ENCODE peak calls at places on chromosomes 1 and 21, in ten cellular contexts. O, J, F, N, C, G, E, B, L and Y are unnamed samples.
A peak's percentile ranks its signal among the peaks of the same experiment; 100 is the strongest.

GRCh38 chr1:202861420-202862121 is 27.4 kb downstream of the RABIF start:
- DNase-seq in O (peak; percentile 95), J (peak; percentile 92), F (peak; percentile 97), N (peak; percentile 86), C (peak; percentile 90), G (peak; percentile 94), E (peak; percentile 87), B (peak; percentile 98), L (peak; percentile 95), Y (peak; percentile 86)

GRCh38 chr1:237851209-237851845 is 39.4 kb downstream of the ZP4 start:
- DNase-seq in O (no peak), J (peak; percentile 14), F (no peak), N (peak; percentile 35), C (no peak), G (no peak), E (no peak), B (peak; percentile 91), L (peak; percentile 37), Y (peak; percentile 53)

GRCh38 chr1:181659348-181659957 is 176.1 kb downstream of the CACNA1E start:
- DNase-seq in O (no peak), J (no peak), F (no peak), N (no peak), C (no peak), G (no peak), E (no peak), B (peak; percentile 23), L (no peak), Y (no peak)

GRCh38 chr1:86100401-86100800 is 56.2 kb downstream of the COL24A1 start:
- DNase-seq in O (no peak), J (no peak), F (no peak), N (no peak), C (no peak), G (no peak), E (no peak), B (peak; percentile 55), L (no peak), Y (no peak)

GRCh38 chr21:42468511-42469131 is 27.4 kb downstream of the RSPH1 start:
- DNase-seq in O (peak; percentile 12), J (no peak), F (no peak), N (no peak), C (no peak), G (no peak), E (no peak), B (no peak), L (no peak), Y (no peak)

GRCh38 chr21:29056005-29056404 is 17.4 kb downstream of the CCT8 start:
- DNase-seq in O (no peak), J (no peak), F (no peak), N (peak; percentile 20), C (no peak), G (no peak), E (no peak), B (no peak), L (no peak), Y (no peak)

GRCh38 chr1:60280256-60280655 is 206.7 kb upstream of the C1orf87 start:
- DNase-seq in O (no peak), J (no peak), F (peak; percentile 32), N (no peak), C (no peak), G (no peak), E (peak; percentile 14), B (no peak), L (peak; percentile 18), Y (no peak)

GRCh38 chr1:25890249-25891034 is 14.9 kb upstream of the PAQR7 start:
- DNase-seq in O (no peak), J (peak; percentile 66), F (peak; percentile 91), N (peak; percentile 58), C (peak; percentile 64), G (no peak), E (peak; percentile 72), B (no peak), L (peak; percentile 72), Y (peak; percentile 87)

GRCh38 chr1:18211764-18212163 is 104.2 kb downstream of the IGSF21 start:
- DNase-seq in O (no peak), J (no peak), F (peak; percentile 22), N (no peak), C (no peak), G (no peak), E (no peak), B (no peak), L (no peak), Y (no peak)

GRCh38 chr1:36365310-36365895 is 20.3 kb downstream of the STK40 start:
- DNase-seq in O (no peak), J (no peak), F (no peak), N (peak; percentile 67), C (no peak), G (peak; percentile 48), E (no peak), B (no peak), L (no peak), Y (no peak)

GRCh38 chr1:172431721-172432192 is 11.3 kb downstream of the C1orf105 start:
- DNase-seq in O (no peak), J (no peak), F (peak; percentile 78), N (no peak), C (no peak), G (no peak), E (peak; percentile 79), B (peak; percentile 22), L (peak; percentile 81), Y (peak; percentile 30)

DNA sequence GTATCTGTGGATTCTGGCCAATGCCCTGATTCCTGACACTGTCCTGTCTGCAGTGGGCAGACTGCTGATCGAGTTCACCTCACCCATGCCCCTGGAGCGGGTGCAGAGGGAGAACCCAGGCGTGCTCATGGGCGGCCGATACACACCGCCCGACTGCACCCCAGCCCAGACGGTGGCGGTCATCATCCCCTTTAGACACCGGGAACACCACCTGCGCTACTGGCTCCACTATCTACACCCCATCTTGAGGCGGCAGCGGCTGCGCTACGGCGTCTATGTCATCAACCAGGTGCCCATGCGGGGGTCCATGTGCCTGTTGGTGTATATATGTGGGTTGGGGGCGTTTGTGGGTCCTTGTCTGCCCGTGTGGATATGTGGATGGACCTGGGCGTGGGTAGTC is 2.6 kb downstream of the B4GALT2 start:
- DNase-seq in O (no peak), J (no peak), F (no peak), N (no peak), C (no peak), G (no peak), E (no peak), B (no peak), L (no peak), Y (no peak)
- H3K4me1 ChIP-seq in O (peaks cover 36% of the 10 kb centered on the region), J (peaks cover 35% of the 10 kb centered on the region), F (peaks cover 18% of the 10 kb centered on the region), N (peaks cover 24% of the 10 kb centered on the region), C (peaks cover 9% of the 10 kb centered on the region), G (peaks cover 27% of the 10 kb centered on the region), E (no peaks in the 10 kb centered on the region), B (peaks cover 10% of the 10 kb centered on the region), L (peaks cover 25% of the 10 kb centered on the region), Y (peaks cover 7% of the 10 kb centered on the region)

DNA sequence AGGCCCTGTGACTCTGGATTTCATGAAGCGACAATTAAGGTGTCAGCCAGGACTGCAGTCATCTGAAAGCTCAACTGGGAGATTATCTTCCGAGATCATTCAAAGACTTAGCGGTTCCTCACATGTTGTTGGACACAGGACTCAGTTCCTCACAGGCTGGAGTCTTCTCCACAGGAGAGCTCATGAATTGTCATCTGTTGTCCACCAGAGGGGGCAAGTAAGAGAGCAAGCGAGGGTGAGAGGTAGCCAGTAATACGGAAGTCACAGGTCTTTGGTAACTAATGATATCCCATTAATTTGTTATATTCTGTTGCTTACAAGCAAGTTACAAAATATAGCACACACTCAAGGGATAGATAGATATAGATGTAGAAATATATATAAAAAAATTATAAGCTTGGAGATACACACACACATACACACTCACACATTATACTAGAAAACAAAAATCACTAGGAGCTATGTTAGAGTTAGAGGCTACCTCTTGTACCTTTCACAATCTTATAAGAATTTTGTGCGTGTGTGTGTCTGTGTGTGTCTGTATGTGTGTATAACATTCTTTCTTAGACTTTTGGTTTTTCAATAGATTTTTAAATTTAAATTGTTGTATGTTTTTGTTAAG is 1695.3 kb downstream of the BRINP3 start:
- DNase-seq in O (no peak), J (peak; percentile 34), F (no peak), N (peak; percentile 51), C (no peak), G (no peak), E (no peak), B (peak; percentile 87), L (no peak), Y (no peak)
- TF ChIP-seq CTCF in O (no peak), J (peak; percentile 57), F (peak; percentile 35), N (peak; percentile 52), C (no peak), G (peak; percentile 40), E (peak; percentile 43), B (peak; percentile 76), L (no peak), Y (no peak)

GRCh38 chr1:8134546-8135235 is 108.6 kb upstream of the ERRFI1 start:
- DNase-seq in O (no peak), J (no peak), F (no peak), N (no peak), C (no peak), G (no peak), E (no peak), B (no peak), L (no peak), Y (no peak)
- H3K4me1 ChIP-seq in O (peaks cover 75% of the 10 kb centered on the region), J (peaks cover 34% of the 10 kb centered on the region), F (peaks cover 10% of the 10 kb centered on the region), N (peaks cover 25% of the 10 kb centered on the region), C (peaks cover 22% of the 10 kb centered on the region), G (peaks cover 41% of the 10 kb centered on the region), E (peaks cover 10% of the 10 kb centered on the region), B (peaks cover 6% of the 10 kb centered on the region), L (no peaks in the 10 kb centered on the region), Y (no peaks in the 10 kb centered on the region)

GRCh38 chr21:17512245-17513213 is at the start of gene CXADR:
- DNase-seq in O (no peak), J (peak; percentile 57), F (peak; percentile 95), N (no peak), C (peak; percentile 68), G (peak; percentile 73), E (peak; percentile 90), B (peak; percentile 95), L (peak; percentile 91), Y (peak; percentile 96)

GRCh38 chr21:17519208-17519738 is 6.4 kb downstream of the CXADR start:
- DNase-seq in O (no peak), J (no peak), F (no peak), N (no peak), C (no peak), G (no peak), E (no peak), B (no peak), L (no peak), Y (no peak)

GRCh38 chr21:17514124-17514481 is 1.3 kb downstream of the CXADR start:
- DNase-seq in O (no peak), J (no peak), F (no peak), N (no peak), C (no peak), G (no peak), E (no peak), B (peak; percentile 91), L (no peak), Y (no peak)

DNA sequence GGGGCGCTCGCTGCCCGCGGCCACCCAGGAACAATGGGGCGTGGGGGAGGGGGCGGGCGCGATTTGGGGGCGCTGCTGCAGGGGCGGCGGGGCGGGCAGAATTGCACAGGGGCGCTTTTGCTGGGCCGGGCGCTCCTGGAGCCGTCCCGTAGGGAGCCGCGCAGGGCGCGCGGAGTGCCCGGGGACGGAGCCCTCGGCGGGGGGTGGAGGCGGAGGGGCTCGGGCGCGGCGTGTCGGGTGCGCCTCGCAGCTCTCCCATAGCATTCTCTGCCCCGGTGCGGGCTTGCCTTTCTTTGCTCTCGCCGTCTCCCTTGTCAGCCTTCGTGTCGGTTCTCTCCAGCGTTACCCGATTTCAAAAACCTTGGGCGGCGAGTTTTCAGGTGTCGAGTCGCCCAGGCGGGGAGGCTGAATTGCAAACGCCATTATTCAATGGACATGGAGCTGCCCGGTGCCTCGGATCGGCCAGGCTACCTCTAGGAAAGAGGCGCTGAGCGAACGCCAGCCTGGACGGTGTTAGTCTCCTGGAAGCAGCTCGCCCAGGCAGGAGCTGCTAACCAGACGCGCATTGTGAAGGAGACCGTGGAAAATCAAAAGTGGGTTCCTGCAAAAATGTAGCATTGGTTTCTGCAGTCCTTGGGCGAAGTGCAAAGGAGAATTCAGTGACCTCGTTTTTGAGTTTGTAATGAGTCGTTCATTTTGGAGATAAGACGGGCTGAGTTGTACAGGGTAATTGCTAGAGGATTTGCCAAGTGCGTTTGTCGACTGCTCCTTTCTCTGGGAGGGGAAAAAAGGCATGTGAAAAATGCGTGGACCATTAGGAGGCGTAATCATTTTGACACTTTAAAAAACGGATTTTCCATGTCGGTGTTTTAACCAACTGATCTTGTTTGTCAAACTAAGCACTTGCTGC is 626 bp downstream of the CXADR start:
- DNase-seq in O (no peak), J (no peak), F (peak; percentile 76), N (no peak), C (peak; percentile 42), G (peak; percentile 43), E (peak; percentile 51), B (peak; percentile 52), L (peak; percentile 58), Y (peak; percentile 53)
- TF ChIP-seq CTCF in O (no peak), J (no peak), F (no peak), N (no peak), C (no peak), G (no peak), E (no peak), B (no peak), L (no peak), Y (no peak)